ENCODE peak calls at places on chromosome 10, in nine cellular contexts. F is adrenal gland, P is esophagus muscularis mucosa, G is heart left ventricle, X is transverse colon, C is HCT116, R is stomach, I is body of pancreas, H is IMR-90. L is an unnamed sample.

GRCh38 chr10:28801869-28802268 is 124.5 kb downstream of the BAMBI start:
- DNase-seq in C (no peak), G (no peak), H (no peak), P (no peak), R (no peak), F (no peak), I (no peak), X (no peak), L (no peak)

GRCh38 chr10:49227406-49227805 is 39.2 kb upstream of the TMEM273 start:
- DNase-seq in P (no peak), R (no peak), F (no peak), C (no peak), I (no peak), H (no peak), G (no peak), X (no peak), L (no peak)

GRCh38 chr10:11958956-11959355 is 83.7 kb downstream of the UPF2 start:
- DNase-seq in I (no peak), F (no peak), C (no peak), X (no peak), G (no peak), P (no peak), R (no peak), H (no peak), L (no peak)

GRCh38 chr10:75788394-75789205 is 357.2 kb downstream of the LRMDA start:
- DNase-seq in H (no peak), X (no peak), R (no peak), F (no peak), I (peak; percentile 49), G (no peak), P (peak; percentile 91), C (no peak), L (peak; percentile 23)

GRCh38 chr10:30036811-30037210 is 22.6 kb downstream of the JCAD start:
- DNase-seq in H (no peak), C (no peak), F (no peak), X (no peak), I (no peak), G (no peak), R (no peak), P (no peak), L (no peak)

GRCh38 chr10:79054203-79055099 is 14.3 kb upstream of the ZMIZ1 start:
- DNase-seq in X (peak; percentile 73), P (no peak), G (no peak), C (no peak), I (peak; percentile 68), H (no peak), F (no peak), R (peak; percentile 87), L (no peak)

GRCh38 chr10:28713626-28714352 is 36.5 kb downstream of the BAMBI start:
- DNase-seq in X (no peak), P (no peak), I (no peak), C (no peak), H (no peak), R (no peak), F (no peak), G (no peak), L (no peak)

GRCh38 chr10:93995598-93996271 is 2.0 kb downstream of the PLCE1 start:
- DNase-seq in R (no peak), P (no peak), H (peak; percentile 68), X (no peak), F (no peak), G (no peak), I (no peak), C (no peak), L (no peak)

GRCh38 chr10:85851300-85851699 is 515.3 kb downstream of the GRID1 start:
- DNase-seq in R (no peak), C (peak; percentile 7), I (no peak), X (no peak), H (no peak), F (no peak), P (no peak), G (no peak), L (no peak)

GRCh38 chr10:110881905-110882304 is 10.2 kb downstream of the PDCD4 start:
- DNase-seq in F (no peak), H (no peak), C (no peak), G (no peak), P (no peak), X (no peak), I (no peak), R (no peak), L (no peak)

GRCh38 chr10:127525686-127526085 is 23.4 kb upstream of the NPS start:
- DNase-seq in G (no peak), I (no peak), H (no peak), X (no peak), R (no peak), P (no peak), C (no peak), F (no peak), L (no peak)

DNA sequence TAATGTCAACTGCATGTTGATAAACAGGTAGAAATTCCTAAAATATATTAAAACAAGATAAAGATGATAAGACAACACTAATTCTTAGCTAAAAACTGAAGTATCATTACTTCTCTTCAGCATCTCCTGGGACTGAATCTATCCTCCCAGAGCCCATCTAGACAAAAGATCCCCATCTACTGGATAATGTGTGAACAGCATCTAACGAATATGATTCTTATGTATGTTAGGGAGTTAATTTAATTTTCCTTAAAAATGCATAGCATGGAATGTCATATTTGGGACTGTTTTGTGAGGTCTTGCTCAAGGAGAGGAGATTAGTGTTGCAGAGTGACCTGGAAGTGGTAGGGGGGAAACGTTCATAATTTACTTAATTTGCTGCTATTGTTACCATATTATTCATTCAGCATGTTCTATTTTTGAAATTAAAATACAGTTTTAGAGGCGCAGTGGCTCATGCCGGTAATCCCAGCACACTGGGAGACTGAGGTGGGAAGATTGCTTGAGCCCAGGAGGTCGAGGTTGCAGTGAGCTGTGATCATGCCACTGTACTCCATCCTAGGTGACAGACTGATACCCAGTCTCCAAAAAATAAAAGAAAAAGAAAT is 305.1 kb upstream of the CSTF2T start:
- DNase-seq in C (peak; percentile 22), R (no peak), P (no peak), G (no peak), F (no peak), H (peak; percentile 67), X (no peak), I (no peak), L (no peak)
- TF ChIP-seq CTCF in C (peak; percentile 58), R (no peak), P (peak; percentile 43), G (peak; percentile 65), F (peak; percentile 52), H (peak; percentile 75), X (peak; percentile 54), I (peak; percentile 40), L (peak; percentile 27)

GRCh38 chr10:97474918-97475317 is 23.3 kb downstream of the MMS19 start:
- DNase-seq in C (no peak), X (no peak), H (no peak), R (no peak), P (no peak), G (no peak), I (no peak), F (no peak), L (no peak)

GRCh38 chr10:97479939-97480338 is 18.3 kb downstream of the MMS19 start:
- DNase-seq in P (no peak), H (no peak), X (no peak), F (no peak), I (no peak), G (no peak), R (no peak), C (no peak), L (no peak)

GRCh38 chr10:97481071-97481470 is 17.2 kb downstream of the MMS19 start:
- DNase-seq in X (no peak), R (no peak), G (no peak), H (peak; percentile 21), P (no peak), I (no peak), F (no peak), C (no peak), L (no peak)

DNA sequence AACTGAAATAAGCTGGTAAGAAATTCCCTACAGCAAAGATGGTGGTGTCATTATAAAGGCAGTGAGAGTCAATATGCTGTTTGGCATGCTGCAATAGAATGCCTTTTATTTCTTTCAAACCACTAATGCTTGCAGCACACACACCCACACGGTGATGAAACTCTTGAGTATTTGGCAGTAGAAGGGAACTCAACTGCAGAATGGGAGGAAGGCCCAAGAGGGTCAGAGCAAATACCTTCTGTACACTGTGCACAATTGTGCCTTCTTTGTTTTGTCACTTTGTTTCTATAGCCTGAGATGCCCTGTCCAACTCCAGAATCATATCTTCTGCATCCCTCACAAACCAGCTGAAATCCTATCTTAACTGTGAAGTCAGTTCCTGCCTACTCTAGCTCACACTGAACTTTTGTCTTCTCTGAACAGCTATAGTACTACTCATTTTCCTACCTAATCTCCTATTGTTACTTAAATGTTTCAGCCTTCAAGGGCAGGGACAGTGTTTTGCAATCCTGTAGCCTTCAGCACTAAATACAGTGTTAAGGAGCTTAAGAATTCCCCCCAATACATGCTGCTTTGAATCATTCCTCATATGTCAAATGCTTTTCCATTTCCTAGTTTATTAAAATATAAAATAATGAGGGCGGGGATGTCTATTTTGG is 22.2 kb downstream of the MMS19 start:
- DNase-seq in R (no peak), X (no peak), F (no peak), I (no peak), C (no peak), P (no peak), H (peak; percentile 85), G (no peak), L (no peak)
- H3K36me3 ChIP-seq in R (peaks cover 100% of the 10 kb centered on the region), X (peaks cover 77% of the 10 kb centered on the region), F (no peaks in the 10 kb centered on the region), I (peaks cover 19% of the 10 kb centered on the region), C (peaks cover 71% of the 10 kb centered on the region), P (peaks cover 90% of the 10 kb centered on the region), H (peaks cover 47% of the 10 kb centered on the region), G (peaks cover 45% of the 10 kb centered on the region), L (peaks cover 97% of the 10 kb centered on the region)

GRCh38 chr10:122113161-122113944 is 124.4 kb downstream of the TACC2 start:
- DNase-seq in H (peak; percentile 68), P (peak; percentile 95), C (peak; percentile 49), I (peak; percentile 77), R (peak; percentile 69), G (peak; percentile 83), X (peak; percentile 75), F (peak; percentile 85), L (peak; percentile 72)
- TF ChIP-seq POLR2A in H (peak; percentile 88), P (peak; percentile 77), C (peak; percentile 57), I (peak; percentile 69), R (peak; percentile 56), G (no peak), X (peak; percentile 67), F (peak; percentile 92), L (peak; percentile 74)

GRCh38 chr10:34815174-34816066 is at the start of gene PARD3:
- DNase-seq in I (peak; percentile 79), P (no peak), C (no peak), R (peak; percentile 68), X (peak; percentile 73), H (peak; percentile 51), F (peak; percentile 80), G (peak; percentile 73), L (peak; percentile 69)

GRCh38 chr10:34817586-34817985 is 2.5 kb upstream of the PARD3 start:
- DNase-seq in C (no peak), H (no peak), P (no peak), F (no peak), G (no peak), R (no peak), I (no peak), X (no peak), L (no peak)

GRCh38 chr10:34817054-34817453 is 2.0 kb upstream of the PARD3 start:
- DNase-seq in H (no peak), G (no peak), C (no peak), F (no peak), P (no peak), R (no peak), I (no peak), X (no peak), L (no peak)

GRCh38 chr10:34814228-34815173 is 595 bp downstream of the PARD3 start:
- DNase-seq in X (peak; percentile 50), C (no peak), I (peak; percentile 57), P (no peak), H (peak; percentile 27), G (peak; percentile 61), F (peak; percentile 59), R (peak; percentile 46), L (no peak)

GRCh38 chr10:34816067-34817002 is 1.2 kb upstream of the PARD3 start:
- DNase-seq in P (no peak), I (no peak), G (no peak), H (peak; percentile 30), R (no peak), C (no peak), F (peak; percentile 24), X (peak; percentile 36), L (no peak)
- TF ChIP-seq CTCF in P (no peak), I (peak; percentile 14), G (no peak), H (no peak), R (no peak), C (no peak), F (no peak), X (no peak), L (no peak)